ENCODE peak calls at places on chromosomes 6 and 20, in ten cellular contexts. D, R, A, X, P, C, S, Y, U and G are unnamed samples.

GRCh38 chr6:137697267-137697938 is 169.7 kb upstream of the TNFAIP3 start:
- DNase-seq in D (peak), X (peak), P (no peak), U (no peak), S (peak), A (no peak), R (no peak), Y (peak), C (peak), G (no peak)

GRCh38 chr6:1412908-1413307 is 23.5 kb downstream of the FOXF2 start:
- DNase-seq in Y (no peak), C (no peak), S (no peak), A (no peak), P (no peak), R (no peak), D (no peak), U (no peak), X (no peak), G (no peak)

GRCh38 chr6:143064996-143065683 is 4.5 kb downstream of the AIG1 start:
- DNase-seq in U (no peak), P (no peak), D (no peak), R (no peak), A (no peak), S (no peak), Y (peak), C (no peak), X (peak), G (no peak)

GRCh38 chr20:19806806-19807691 is 49.0 kb downstream of the RIN2 start:
- DNase-seq in X (peak), Y (peak), R (no peak), A (no peak), P (no peak), S (peak), D (no peak), U (no peak), C (no peak), G (no peak)

GRCh38 chr6:160428069-160428430 is 79.9 kb downstream of the SLC22A3 start:
- DNase-seq in P (no peak), R (no peak), D (no peak), X (no peak), S (no peak), C (no peak), Y (peak), A (no peak), U (peak), G (no peak)

GRCh38 chr20:59955131-59955796 is 3.0 kb upstream of the CDH26 start:
- DNase-seq in Y (no peak), R (no peak), X (peak), D (peak), P (no peak), U (no peak), S (no peak), A (no peak), C (no peak), G (no peak)

GRCh38 chr20:45469336-45470261 is at the start of gene WFDC2:
- DNase-seq in X (no peak), S (peak), D (no peak), P (no peak), R (no peak), A (peak), Y (no peak), U (no peak), C (peak), G (no peak)

GRCh38 chr20:5714261-5715041 is 35.8 kb upstream of the SHLD1 start:
- DNase-seq in D (peak), C (peak), R (no peak), A (no peak), S (no peak), Y (peak), P (no peak), X (peak), U (no peak), G (peak)

GRCh38 chr6:145815875-145816274 is 1.3 kb upstream of the FBXO30 start:
- DNase-seq in S (no peak), Y (peak), R (no peak), P (no peak), C (no peak), U (no peak), X (no peak), A (no peak), D (peak), G (no peak)

GRCh38 chr6:3744211-3744900 is 7.2 kb downstream of the PXDC1 start:
- DNase-seq in U (peak), X (no peak), Y (peak), A (no peak), D (no peak), P (no peak), S (no peak), R (no peak), C (no peak), G (no peak)

GRCh38 chr20:16020971-16021370 is 552.3 kb downstream of the KIF16B start:
- DNase-seq in C (no peak), S (no peak), D (no peak), A (no peak), U (no peak), X (peak), P (no peak), R (no peak), Y (no peak), G (no peak)

GRCh38 chr6:114085206-114085605 is 114.3 kb upstream of the HDAC2 start:
- DNase-seq in R (no peak), D (no peak), C (no peak), A (no peak), U (no peak), P (no peak), X (no peak), Y (peak), S (no peak), G (no peak)

GRCh38 chr6:56382416-56382940 is 135.1 kb upstream of the COL21A1 start:
- DNase-seq in A (no peak), S (no peak), D (no peak), Y (no peak), R (no peak), P (no peak), X (no peak), U (no peak), C (no peak), G (no peak)

GRCh38 chr6:166201878-166202277 is 34.2 kb upstream of the TBXT start:
- DNase-seq in Y (no peak), R (no peak), X (no peak), D (no peak), S (no peak), C (no peak), P (no peak), U (no peak), A (no peak), G (no peak)

GRCh38 chr6:38522322-38522721 is 117.4 kb downstream of the BTBD9 start:
- DNase-seq in X (no peak), P (no peak), Y (peak), U (no peak), A (no peak), R (no peak), S (no peak), D (no peak), C (no peak), G (no peak)

GRCh38 chr20:32457476-32457986 is 99.4 kb downstream of the ASXL1 start:
- DNase-seq in P (peak), R (peak), D (peak), Y (peak), U (no peak), X (peak), C (peak), A (peak), S (peak), G (peak)

GRCh38 chr6:157503018-157503747 is 122.2 kb downstream of the ZDHHC14 start:
- DNase-seq in Y (no peak), P (no peak), U (no peak), R (no peak), S (no peak), X (no peak), D (no peak), C (no peak), A (no peak), G (no peak)

GRCh38 chr6:111576302-111576701 is 29.4 kb downstream of the TRAF3IP2 start:
- DNase-seq in C (no peak), S (no peak), U (no peak), A (no peak), P (no peak), D (no peak), X (no peak), Y (peak), R (no peak), G (no peak)

GRCh38 chr20:25282796-25283195 is 34.9 kb downstream of the PYGB start:
- DNase-seq in Y (no peak), P (no peak), R (peak), X (no peak), S (no peak), D (no peak), A (no peak), U (peak), C (no peak), G (no peak)

GRCh38 chr6:132236281-132236680 is 165.0 kb downstream of the MOXD1 start:
- DNase-seq in U (no peak), X (no peak), D (no peak), A (no peak), C (no peak), S (no peak), P (no peak), R (no peak), Y (no peak), G (no peak)

GRCh38 chr6:30327232-30327746 is 562 bp downstream of the TRIM39 start:
- DNase-seq in P (no peak), D (no peak), X (no peak), A (no peak), U (peak), C (no peak), S (no peak), Y (no peak), R (no peak), G (no peak)

GRCh38 chr6:86856937-86857563 is 80.3 kb upstream of the HTR1E start:
- DNase-seq in D (peak), X (peak), Y (peak), C (peak), U (no peak), S (no peak), R (no peak), P (no peak), A (peak), G (no peak)

GRCh38 chr20:60053125-60053812 is 95.0 kb downstream of the CDH26 start:
- DNase-seq in X (no peak), D (no peak), A (no peak), C (no peak), P (no peak), U (no peak), Y (no peak), R (no peak), S (no peak), G (no peak)

GRCh38 chr6:4607026-4607704 is 169.0 kb upstream of the CDYL start:
- DNase-seq in P (no peak), X (peak), D (peak), C (no peak), A (no peak), R (peak), S (peak), U (no peak), Y (peak), G (no peak)

GRCh38 chr20:48186447-48186846 is 401.2 kb upstream of the SULF2 start:
- DNase-seq in U (no peak), S (no peak), P (no peak), D (no peak), C (no peak), R (no peak), Y (peak), X (peak), A (no peak), G (no peak)

GRCh38 chr20:6898928-6899327 is 131.4 kb downstream of the BMP2 start:
- DNase-seq in X (no peak), U (no peak), R (no peak), C (no peak), P (no peak), D (no peak), S (no peak), A (no peak), Y (no peak), G (no peak)

GRCh38 chr6:123089223-123089622 is 93.2 kb downstream of the CLVS2 start:
- DNase-seq in R (no peak), Y (no peak), U (no peak), S (no peak), X (peak), P (no peak), D (no peak), C (no peak), A (no peak), G (no peak)

GRCh38 chr6:4852938-4853337 is 76.7 kb downstream of the CDYL start:
- DNase-seq in Y (no peak), X (no peak), P (no peak), A (no peak), R (no peak), S (no peak), C (no peak), U (no peak), D (no peak), G (no peak)

GRCh38 chr6:40302856-40303449 is 284.2 kb downstream of the LRFN2 start:
- DNase-seq in D (no peak), Y (no peak), S (no peak), C (no peak), X (no peak), P (no peak), R (no peak), A (no peak), U (no peak), G (no peak)

GRCh38 chr6:144077881-144078280 is 17.5 kb downstream of the SF3B5 start:
- DNase-seq in R (no peak), U (no peak), C (no peak), A (no peak), P (no peak), S (no peak), D (no peak), X (no peak), Y (no peak), G (no peak)

GRCh38 chr6:16725145-16725864 is 36.0 kb downstream of the ATXN1 start:
- DNase-seq in C (no peak), R (no peak), Y (peak), A (no peak), S (no peak), P (no peak), D (no peak), X (peak), U (no peak), G (no peak)

GRCh38 chr20:24316731-24317130 is 152.7 kb upstream of the SYNDIG1 start:
- DNase-seq in X (peak), C (no peak), A (no peak), R (no peak), D (no peak), U (no peak), Y (no peak), P (no peak), S (no peak), G (no peak)

GRCh38 chr6:144310761-144311160 is 25.6 kb downstream of the UTRN start:
- DNase-seq in U (no peak), X (no peak), P (no peak), R (no peak), C (no peak), A (no peak), D (peak), Y (no peak), S (no peak), G (no peak)

GRCh38 chr6:161439093-161439492 is 165.2 kb upstream of the AGPAT4 start:
- DNase-seq in U (no peak), A (no peak), C (no peak), Y (peak), X (peak), P (no peak), S (no peak), D (no peak), R (peak), G (no peak)

GRCh38 chr6:109523478-109523877 is 40.5 kb upstream of the ZBTB24 start:
- DNase-seq in S (no peak), C (no peak), A (no peak), Y (peak), X (peak), D (no peak), U (peak), P (no peak), R (no peak), G (no peak)

DNA sequence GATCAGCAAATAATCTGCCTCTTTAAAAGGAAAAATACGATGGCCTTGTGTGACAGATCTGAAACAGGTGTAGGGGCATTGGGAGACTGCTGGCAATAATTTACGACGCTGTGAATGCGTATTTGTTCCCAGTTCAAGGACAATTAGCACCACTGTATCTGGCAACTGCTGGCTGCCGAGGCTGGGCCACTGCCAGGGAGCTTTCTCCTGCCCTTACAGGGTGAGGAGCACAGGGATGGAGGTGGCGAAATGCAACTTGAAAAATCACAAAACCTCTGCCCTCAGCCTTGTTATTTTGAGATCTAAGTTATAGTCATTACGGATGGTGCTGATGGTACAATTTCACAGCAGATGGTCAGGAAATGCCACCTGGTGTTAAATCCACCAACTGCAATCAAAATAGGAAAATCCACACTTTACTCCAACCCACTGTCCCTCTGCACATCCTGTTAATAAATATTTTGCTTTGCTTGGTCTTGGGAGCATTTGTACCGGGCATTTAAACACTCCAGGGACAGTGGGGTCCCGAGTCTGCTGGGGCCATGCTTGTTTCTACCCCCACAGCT is 6.4 kb downstream of the MYLK4 start:
- DNase-seq in Y (peak), D (no peak), U (no peak), C (no peak), P (no peak), X (peak), A (no peak), S (no peak), R (no peak), G (no peak)
- TF ChIP-seq CTCF in Y (peak), D (peak), U (no peak), C (no peak), P (peak), X (peak), A (peak), S (no peak), R (peak), G (peak)

GRCh38 chr6:42726485-42727083 is 4.2 kb upstream of the PRPH2 start:
- DNase-seq in U (peak), X (peak), R (peak), A (no peak), S (peak), C (peak), D (peak), P (no peak), Y (peak), G (peak)

GRCh38 chr6:42727084-42727601 is 4.7 kb upstream of the PRPH2 start:
- DNase-seq in S (peak), R (no peak), D (peak), Y (peak), X (no peak), A (no peak), U (no peak), C (no peak), P (no peak), G (peak)

GRCh38 chr6:42722497-42722896 is at the start of gene PRPH2:
- DNase-seq in A (no peak), D (no peak), S (no peak), R (no peak), U (no peak), C (no peak), X (no peak), P (no peak), Y (no peak), G (no peak)

GRCh38 chr6:42726026-42726425 is 3.6 kb upstream of the PRPH2 start:
- DNase-seq in U (no peak), Y (no peak), D (no peak), A (no peak), R (no peak), X (no peak), C (no peak), P (no peak), S (no peak), G (no peak)

GRCh38 chr6:42724825-42725224 is 2.4 kb upstream of the PRPH2 start:
- DNase-seq in X (no peak), U (no peak), R (no peak), Y (no peak), P (no peak), C (no peak), A (no peak), D (no peak), S (no peak), G (no peak)
- TF ChIP-seq CTCF in X (no peak), U (no peak), R (no peak), Y (no peak), P (no peak), C (no peak), A (no peak), D (no peak), S (no peak), G (no peak)

DNA sequence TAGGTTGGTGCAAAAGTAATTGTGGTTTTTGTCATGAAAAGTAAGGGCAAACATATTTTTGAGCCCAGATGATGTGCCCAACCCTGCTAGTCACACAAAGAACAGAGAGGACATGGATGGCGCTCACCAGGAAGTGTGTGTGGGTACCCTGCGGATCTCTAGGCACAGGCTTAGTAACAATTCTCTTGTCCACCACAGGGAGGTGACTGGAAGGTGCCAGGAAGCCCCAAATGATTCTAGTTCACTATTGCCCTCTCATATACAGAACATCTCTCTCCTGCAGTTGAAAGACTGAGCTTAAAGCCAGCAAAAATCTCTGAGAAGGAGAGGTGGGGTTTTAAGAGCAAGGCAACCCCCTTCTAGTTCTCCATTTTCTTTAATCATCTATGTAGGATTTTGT is 272.1 kb upstream of the TAB2 start:
- DNase-seq in S (no peak), A (no peak), X (no peak), C (no peak), Y (no peak), R (no peak), D (peak), U (no peak), P (no peak), G (no peak)
- TF ChIP-seq CTCF in S (no peak), A (peak), X (no peak), C (no peak), Y (no peak), R (no peak), D (peak), U (no peak), P (no peak), G (no peak)

GRCh38 chr20:54459279-54459678 is 16.1 kb upstream of the DOK5 start:
- DNase-seq in Y (no peak), C (no peak), X (no peak), D (no peak), P (no peak), A (no peak), S (no peak), U (no peak), R (no peak), G (no peak)

GRCh38 chr20:54454982-54455381 is 20.4 kb upstream of the DOK5 start:
- DNase-seq in U (no peak), Y (no peak), R (no peak), P (no peak), A (no peak), D (no peak), C (no peak), S (no peak), X (no peak), G (no peak)

GRCh38 chr20:54458219-54458618 is 17.2 kb upstream of the DOK5 start:
- DNase-seq in P (no peak), C (no peak), U (no peak), D (no peak), S (no peak), A (no peak), R (no peak), X (no peak), Y (no peak), G (no peak)

GRCh38 chr20:54456423-54456822 is 19.0 kb upstream of the DOK5 start:
- DNase-seq in P (no peak), A (no peak), D (no peak), Y (no peak), C (no peak), S (no peak), X (peak), U (no peak), R (no peak), G (no peak)

GRCh38 chr20:54456972-54457371 is 18.4 kb upstream of the DOK5 start:
- DNase-seq in C (no peak), X (no peak), U (no peak), D (no peak), A (no peak), P (no peak), Y (peak), R (no peak), S (no peak), G (no peak)
- TF ChIP-seq CTCF in C (no peak), X (peak), U (no peak), D (no peak), A (no peak), P (no peak), Y (peak), R (no peak), S (no peak), G (no peak)

GRCh38 chr6:72022830-72023229 is 136.5 kb downstream of the RIMS1 start:
- DNase-seq in P (no peak), U (no peak), X (no peak), Y (no peak), S (no peak), R (no peak), A (no peak), D (no peak), C (no peak), G (no peak)
- TF ChIP-seq CTCF in P (no peak), U (no peak), X (no peak), Y (no peak), S (no peak), R (no peak), A (no peak), D (no peak), C (no peak), G (no peak)

DNA sequence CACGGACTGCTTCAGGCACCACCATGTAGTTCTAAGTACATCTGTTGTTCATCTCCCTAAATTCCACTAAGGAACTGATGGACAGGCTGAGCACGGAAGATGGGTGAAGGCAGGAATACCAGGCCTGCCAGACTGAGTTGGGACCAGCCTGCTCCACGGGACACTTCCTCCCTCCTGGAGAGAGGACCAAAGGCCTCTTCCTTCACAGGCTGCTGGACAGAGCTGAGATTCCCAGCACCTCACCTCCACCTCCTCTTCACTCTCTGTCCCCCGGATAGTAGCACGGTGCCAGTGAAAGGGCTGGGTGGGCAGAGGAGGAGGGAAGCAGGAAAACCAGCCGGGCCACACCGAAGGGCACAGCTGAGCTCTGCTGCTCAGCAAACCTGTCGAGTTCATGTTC is 22.9 kb upstream of the TCFL5 start:
- DNase-seq in S (no peak), C (no peak), P (no peak), D (no peak), X (no peak), U (no peak), R (no peak), A (no peak), Y (no peak), G (no peak)
- TF ChIP-seq CTCF in S (no peak), C (no peak), P (no peak), D (no peak), X (no peak), U (no peak), R (no peak), A (no peak), Y (no peak), G (no peak)